ENCODE peak calls at places on chromosomes 6 and 20, in eight cellular contexts. U, H, B, S, E, Q, Z and K are unnamed samples.
A peak's percentile ranks its signal among the peaks of the same experiment; 100 is the strongest.

GRCh38 chr20:50475879-50476292 is 34.3 kb upstream of the PTPN1 start:
- DNase-seq in S (no peak), H (no peak), Z (no peak), Q (peak; percentile 56), U (no peak), E (peak; percentile 44), B (no peak), K (peak; percentile 77)

GRCh38 chr6:30885481-30885998 is 1.2 kb downstream of the DDR1 start:
- DNase-seq in S (no peak), H (no peak), B (no peak), U (no peak), Z (peak; percentile 24), Q (no peak), E (peak; percentile 60), K (no peak)

GRCh38 chr6:62803094-62803493 is 408.2 kb upstream of the FKBP1C start:
- DNase-seq in B (no peak), Z (no peak), Q (no peak), S (no peak), E (no peak), H (no peak), U (no peak), K (no peak)

GRCh38 chr20:23507346-23507745 is 16.4 kb downstream of the CST8 start:
- DNase-seq in Q (no peak), U (no peak), H (no peak), S (no peak), Z (peak; percentile 36), B (no peak), E (no peak), K (no peak)

GRCh38 chr20:10581823-10582222 is 92.0 kb downstream of the JAG1 start:
- DNase-seq in E (peak; percentile 78), U (no peak), S (no peak), Q (no peak), Z (no peak), B (no peak), H (no peak), K (no peak)

GRCh38 chr6:23533954-23534725 is 591.9 kb upstream of the NRSN1 start:
- DNase-seq in E (peak; percentile 35), H (no peak), Q (no peak), B (no peak), Z (no peak), U (no peak), S (no peak), K (no peak)

GRCh38 chr6:3138341-3138740 is 19.0 kb downstream of the TUBB2A start:
- DNase-seq in Z (no peak), Q (no peak), U (no peak), S (no peak), E (peak; percentile 60), B (no peak), H (no peak), K (no peak)

GRCh38 chr6:7909323-7910276 is 988 bp downstream of the TXNDC5 start:
- DNase-seq in Z (peak; percentile 77), H (peak; percentile 46), S (peak; percentile 86), U (peak; percentile 68), B (peak; percentile 28), Q (peak; percentile 71), E (peak; percentile 85), K (peak; percentile 65)

GRCh38 chr20:49283176-49283702 is 5.4 kb upstream of the ZNFX1 start:
- DNase-seq in Z (no peak), H (peak; percentile 17), Q (no peak), B (no peak), E (no peak), U (no peak), S (no peak), K (no peak)

GRCh38 chr20:49281913-49282467 is 4.1 kb upstream of the ZNFX1 start:
- DNase-seq in B (no peak), H (no peak), Q (no peak), S (no peak), U (no peak), E (no peak), Z (no peak), K (no peak)

GRCh38 chr20:49283703-49284625 is 6.1 kb upstream of the ZNFX1 start:
- DNase-seq in B (no peak), H (peak; percentile 7), E (peak; percentile 8), U (no peak), Z (no peak), Q (no peak), S (no peak), K (no peak)

GRCh38 chr20:49281059-49281912 is 3.4 kb upstream of the ZNFX1 start:
- DNase-seq in B (no peak), Q (no peak), E (peak; percentile 31), Z (peak; percentile 78), S (no peak), H (peak; percentile 55), U (no peak), K (no peak)

DNA sequence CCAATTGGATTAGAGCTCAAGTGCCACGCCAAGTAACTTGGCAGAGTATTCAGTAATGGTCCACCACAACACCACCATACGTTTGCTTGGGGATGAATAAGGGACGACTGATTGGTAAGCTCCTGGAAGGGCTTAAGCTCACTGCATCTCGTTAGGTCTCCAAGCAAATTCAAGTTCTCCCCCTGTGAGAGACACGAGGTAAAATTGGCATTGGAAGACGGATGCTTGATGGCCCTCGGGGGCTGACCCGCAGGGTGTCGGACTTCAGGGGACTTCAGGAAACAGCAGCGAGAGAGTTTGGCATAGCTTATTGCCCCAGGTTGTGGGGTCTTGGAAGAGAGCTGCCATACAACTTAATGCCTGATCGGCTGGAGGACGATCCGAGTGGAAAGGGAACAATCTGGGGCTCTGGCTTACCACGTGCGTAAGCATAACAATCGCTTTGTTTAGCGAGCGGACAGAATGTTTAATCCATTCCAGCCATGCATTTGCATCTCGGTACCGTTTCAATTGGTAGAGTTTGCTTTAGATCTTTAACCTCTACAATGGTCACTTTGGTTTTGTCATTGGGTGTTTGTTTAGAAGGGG is 4.8 kb upstream of the ZNFX1 start:
- DNase-seq in Z (peak; percentile 42), H (no peak), E (peak; percentile 18), Q (no peak), U (no peak), B (no peak), S (no peak), K (no peak)
- H3K4me3 ChIP-seq in Z (peak overlapping the region; percentile 100), H (peak overlapping the region; percentile 100), E (peak overlapping the region; percentile 96), Q (no peak overlapping the region), U (no peak overlapping the region), B (no peak overlapping the region), S (no peak overlapping the region), K (no peak overlapping the region)

GRCh38 chr6:56650191-56650590 is 7.5 kb upstream of the DST start:
- DNase-seq in U (no peak), Z (no peak), Q (no peak), S (no peak), H (no peak), E (peak; percentile 54), B (no peak), K (no peak)

GRCh38 chr6:56655250-56655649 is 12.6 kb upstream of the DST start:
- DNase-seq in S (no peak), Z (no peak), E (no peak), Q (no peak), H (no peak), U (no peak), B (no peak), K (no peak)

GRCh38 chr6:56649782-56650181 is 7.1 kb upstream of the DST start:
- DNase-seq in H (no peak), S (no peak), Z (no peak), E (peak; percentile 72), Q (no peak), U (no peak), B (no peak), K (no peak)

GRCh38 chr6:56652994-56653393 is 10.3 kb upstream of the DST start:
- DNase-seq in H (no peak), E (peak; percentile 79), S (no peak), B (no peak), U (no peak), Q (no peak), Z (no peak), K (no peak)

GRCh38 chr6:56652231-56652630 is 9.5 kb upstream of the DST start:
- DNase-seq in Z (no peak), E (peak; percentile 60), B (no peak), U (no peak), S (no peak), H (no peak), Q (no peak), K (no peak)
- H3K4me3 ChIP-seq in Z (no peak overlapping the region), E (peak overlapping the region; percentile 19), B (no peak overlapping the region), U (no peak overlapping the region), S (no peak overlapping the region), H (no peak overlapping the region), Q (no peak overlapping the region), K (no peak overlapping the region)

DNA sequence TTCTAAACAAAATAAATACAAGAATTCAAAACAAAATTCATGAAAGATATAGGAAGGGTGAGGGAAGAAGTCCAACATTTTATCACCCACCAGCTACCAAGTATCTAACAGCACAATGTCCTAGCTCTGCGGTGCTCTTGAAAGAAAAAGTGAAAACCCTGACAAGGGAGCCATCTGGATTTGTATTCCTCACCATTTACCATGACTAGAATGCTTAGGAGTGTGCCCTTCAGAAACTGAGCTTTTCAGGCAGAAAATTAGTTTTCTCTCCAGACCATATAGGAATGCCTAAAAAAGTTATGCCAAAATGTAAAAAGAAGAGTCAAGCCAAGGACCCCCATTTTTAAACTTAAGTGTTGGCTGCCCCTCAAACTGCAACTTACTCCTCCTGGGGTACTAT is 4.5 kb downstream of the SNX5 start:
- DNase-seq in Q (no peak), Z (no peak), H (no peak), B (no peak), U (no peak), S (no peak), E (no peak), K (no peak)
- H3K4me3 ChIP-seq in Q (no peak overlapping the region), Z (peak overlapping the region; percentile 70), H (peak overlapping the region; percentile 97), B (no peak overlapping the region), U (no peak overlapping the region), S (no peak overlapping the region), E (no peak overlapping the region), K (no peak overlapping the region)

DNA sequence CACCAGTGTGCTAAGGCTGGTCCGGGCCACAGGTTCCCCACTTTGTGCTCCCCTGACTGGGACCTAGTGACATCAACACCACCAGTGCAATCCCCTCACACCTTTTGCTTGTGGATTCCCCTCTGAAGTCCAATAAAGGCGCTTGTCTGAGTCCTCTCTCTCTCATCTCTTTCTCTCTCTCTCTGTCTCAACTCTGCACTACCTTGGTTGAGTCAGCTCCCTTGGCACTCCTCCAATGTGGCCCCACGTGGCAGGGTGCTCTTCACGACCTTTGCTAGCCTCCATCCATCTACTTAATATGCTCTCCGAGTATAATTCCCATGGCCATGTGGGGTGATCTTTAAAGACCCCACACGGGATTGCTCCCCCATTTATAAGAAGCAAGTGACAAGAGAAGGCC is 385.0 kb downstream of the CD83 start:
- DNase-seq in B (no peak), H (no peak), Z (no peak), S (no peak), Q (no peak), E (no peak), U (no peak), K (no peak)
- H3K4me3 ChIP-seq in B (no peak overlapping the region), H (no peak overlapping the region), Z (no peak overlapping the region), S (no peak overlapping the region), Q (no peak overlapping the region), E (no peak overlapping the region), U (no peak overlapping the region), K (no peak overlapping the region)